ENCODE peak calls at places on chromosomes 13 and 19, in nine cellular contexts. D is spleen, R is heart right ventricle, P is uterus, B is colonic mucosa, Y is upper lobe of right lung, O is transverse colon, W is Panc1, L is heart left ventricle. U is an unnamed sample.

GRCh38 chr19:51440052-51440451 is 18.2 kb downstream of the SIGLEC8 start:
- DNase-seq in B (no peak), Y (peak), L (no peak), W (no peak), P (no peak), D (peak), O (no peak), R (no peak), U (no peak)

GRCh38 chr19:480016-480855 is 16.1 kb upstream of the MADCAM1 start:
- DNase-seq in O (peak), D (peak), P (peak), W (no peak), L (peak), B (peak), R (peak), Y (peak), U (peak)

GRCh38 chr13:20178156-20178555 is 14.6 kb downstream of the GJB2 start:
- DNase-seq in R (no peak), B (no peak), D (no peak), Y (no peak), O (no peak), W (no peak), P (no peak), L (no peak), U (no peak)

GRCh38 chr13:36385471-36385870 is 39.3 kb upstream of the SPART start:
- DNase-seq in B (no peak), L (no peak), W (no peak), O (no peak), R (no peak), P (no peak), Y (no peak), D (no peak), U (no peak)

GRCh38 chr19:53246498-53246897 is 8.2 kb downstream of the ZNF677 start:
- DNase-seq in O (no peak), P (no peak), Y (no peak), W (no peak), L (no peak), B (no peak), R (no peak), D (no peak), U (no peak)

GRCh38 chr19:57558525-57558924 is 1.1 kb downstream of the ZNF550 start:
- DNase-seq in W (no peak), O (no peak), L (no peak), P (no peak), R (no peak), B (no peak), D (no peak), Y (no peak), U (no peak)

GRCh38 chr13:20431687-20432384 is 93.8 kb downstream of the CRYL1 start:
- DNase-seq in O (no peak), Y (no peak), B (no peak), W (no peak), D (no peak), L (no peak), P (no peak), R (no peak), U (no peak)

GRCh38 chr19:44689290-44690130 is 9.4 kb upstream of the CEACAM16 start:
- DNase-seq in R (peak), L (peak), W (no peak), D (peak), B (peak), P (peak), Y (peak), O (peak), U (peak)

GRCh38 chr13:50179977-50180376 is 164.7 kb downstream of the KCNRG start:
- DNase-seq in R (no peak), P (no peak), B (no peak), Y (no peak), L (no peak), W (no peak), D (no peak), O (no peak), U (no peak)

GRCh38 chr13:20287976-20288375 is 55.9 kb upstream of the GJB6 start:
- DNase-seq in B (no peak), R (no peak), O (no peak), L (no peak), Y (no peak), W (no peak), D (no peak), P (no peak), U (no peak)

GRCh38 chr13:110976785-110977184 is 61.9 kb upstream of the ANKRD10 start:
- DNase-seq in P (no peak), L (no peak), Y (no peak), B (no peak), D (no peak), O (no peak), W (no peak), R (no peak), U (no peak)

GRCh38 chr13:108369412-108369811 is 99.9 kb downstream of the TNFSF13B start:
- DNase-seq in D (no peak), L (no peak), P (no peak), Y (no peak), R (no peak), W (no peak), O (no peak), B (no peak), U (no peak)

GRCh38 chr19:17347361-17347760 is 10.0 kb downstream of the GTPBP3 start:
- DNase-seq in W (no peak), L (peak), Y (no peak), B (no peak), P (no peak), O (no peak), R (no peak), D (no peak), U (no peak)

GRCh38 chr13:39835253-39835652 is 179.8 kb downstream of the COG6 start:
- DNase-seq in Y (no peak), P (no peak), R (no peak), O (no peak), B (no peak), D (no peak), L (no peak), W (no peak), U (no peak)

GRCh38 chr13:40221460-40222201 is 444.8 kb downstream of the FOXO1 start:
- DNase-seq in O (peak), R (no peak), D (no peak), Y (no peak), B (no peak), P (peak), W (no peak), L (no peak), U (no peak)

GRCh38 chr19:46361915-46362314 is 15.0 kb downstream of the PPP5C start:
- DNase-seq in Y (no peak), W (no peak), D (no peak), L (no peak), B (no peak), O (no peak), R (no peak), P (no peak), U (no peak)

GRCh38 chr19:46650445-46650844 is 10.5 kb downstream of the DACT3 start:
- DNase-seq in D (no peak), W (no peak), O (no peak), Y (no peak), P (no peak), L (no peak), B (no peak), R (no peak), U (no peak)

GRCh38 chr19:4094761-4095487 is 28.2 kb upstream of the ZBTB7A start:
- DNase-seq in Y (no peak), L (no peak), P (no peak), D (no peak), O (peak), B (peak), W (no peak), R (no peak), U (no peak)

GRCh38 chr13:27851481-27851880 is 59.2 kb downstream of the GSX1 start:
- DNase-seq in D (no peak), W (no peak), R (no peak), O (no peak), Y (no peak), B (no peak), P (no peak), L (no peak), U (no peak)

GRCh38 chr13:42048625-42049453 is at the start of gene DGKH:
- DNase-seq in B (peak), Y (peak), W (no peak), L (peak), D (peak), R (peak), O (peak), P (peak), U (peak)

GRCh38 chr19:11843741-11844140 is 4.8 kb upstream of the ZNF439 start:
- DNase-seq in B (no peak), R (no peak), W (no peak), L (no peak), Y (no peak), P (no peak), D (no peak), O (no peak), U (no peak)

GRCh38 chr13:104855581-104855980 is 1679.9 kb downstream of the EFNB2 start:
- DNase-seq in Y (no peak), P (no peak), R (no peak), O (no peak), L (no peak), W (no peak), D (no peak), B (no peak), U (no peak)

GRCh38 chr13:20387441-20387971 is 138.2 kb downstream of the CRYL1 start:
- DNase-seq in R (no peak), W (no peak), Y (no peak), D (no peak), P (no peak), O (no peak), B (no peak), L (no peak), U (no peak)

GRCh38 chr13:21242236-21242635 is 65.8 kb downstream of the MRPL57 start:
- DNase-seq in B (no peak), W (no peak), P (no peak), L (no peak), Y (no peak), O (no peak), R (no peak), D (no peak), U (no peak)

GRCh38 chr19:36488816-36489138 is 584 bp downstream of the ZNF566 start:
- DNase-seq in W (no peak), O (no peak), P (no peak), D (no peak), R (peak), B (no peak), L (peak), Y (no peak), U (peak)

GRCh38 chr19:48982280-48982679 is 10.8 kb downstream of the GYS1 start:
- DNase-seq in P (no peak), O (no peak), Y (no peak), R (no peak), D (no peak), L (no peak), B (no peak), W (no peak), U (no peak)

GRCh38 chr13:71860547-71861131 is 6.4 kb downstream of the DACH1 start:
- DNase-seq in D (no peak), B (no peak), P (no peak), W (no peak), Y (no peak), R (no peak), L (no peak), O (no peak), U (no peak)

GRCh38 chr13:44697058-44697457 is 120.9 kb upstream of the TSC22D1 start:
- DNase-seq in W (no peak), R (no peak), B (no peak), O (no peak), Y (no peak), D (no peak), L (no peak), P (no peak), U (no peak)

GRCh38 chr13:38490657-38491056 is 141.0 kb downstream of the UFM1 start:
- DNase-seq in W (no peak), B (no peak), L (no peak), Y (no peak), R (no peak), O (no peak), P (no peak), D (no peak), U (no peak)

GRCh38 chr13:32415019-32415418 is 12.9 kb downstream of the N4BP2L1 start:
- DNase-seq in O (peak), P (no peak), W (no peak), D (no peak), L (no peak), Y (no peak), B (peak), R (no peak), U (no peak)

DNA sequence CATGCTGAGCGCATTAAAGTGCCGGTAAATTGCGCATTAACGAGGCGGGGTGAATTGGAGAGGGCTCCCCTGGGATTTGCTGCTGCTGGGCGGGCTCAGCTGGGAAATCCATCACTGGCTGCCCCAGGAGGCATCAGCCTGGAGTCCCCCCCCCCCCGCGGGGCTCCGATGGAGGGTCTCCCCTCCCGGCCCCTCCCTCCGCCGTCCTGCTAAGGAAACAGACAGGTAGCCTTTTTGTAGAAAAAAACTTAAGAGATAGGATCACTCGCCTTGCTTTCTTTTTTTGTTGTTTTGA is 6.8 kb downstream of the TLE6 start:
- DNase-seq in R (no peak), Y (no peak), O (no peak), L (no peak), B (no peak), P (no peak), D (no peak), W (no peak), U (no peak)
- H3K27ac ChIP-seq in R (peak), Y (peak), O (peak), L (peak), B (no peak), P (peak), D (peak), W (no peak), U (peak)

GRCh38 chr13:47858042-47858677 is 142.9 kb downstream of the SUCLA2 start:
- DNase-seq in Y (no peak), B (no peak), O (no peak), L (no peak), W (no peak), R (no peak), P (no peak), D (no peak), U (no peak)
- H3K4me3 ChIP-seq in Y (no peak), B (no peak), O (no peak), L (no peak), W (no peak), R (no peak), P (no peak), D (no peak), U (no peak)

GRCh38 chr19:32322541-32322940 is 22.9 kb upstream of the ZNF507 start:
- DNase-seq in L (no peak), O (peak), R (no peak), Y (no peak), D (no peak), P (no peak), B (no peak), W (no peak), U (no peak)

GRCh38 chr19:32317045-32317444 is 28.4 kb upstream of the ZNF507 start:
- DNase-seq in O (no peak), Y (no peak), P (no peak), R (no peak), L (no peak), W (no peak), D (no peak), B (no peak), U (no peak)

GRCh38 chr19:32313866-32314265 is 31.5 kb upstream of the ZNF507 start:
- DNase-seq in Y (no peak), O (no peak), R (no peak), W (no peak), D (no peak), P (no peak), L (no peak), B (no peak), U (no peak)

GRCh38 chr19:32316034-32316433 is 29.4 kb upstream of the ZNF507 start:
- DNase-seq in R (no peak), P (no peak), B (no peak), O (no peak), L (no peak), W (no peak), D (no peak), Y (no peak), U (no peak)

GRCh38 chr19:32318884-32319520 is 26.4 kb upstream of the ZNF507 start:
- DNase-seq in P (no peak), R (no peak), W (no peak), L (no peak), O (no peak), Y (no peak), B (no peak), D (no peak), U (no peak)
- TF ChIP-seq CTCF in P (no peak), R (peak), W (peak), L (peak), O (peak), Y (peak), B (no peak), D (no peak), U (no peak)

DNA sequence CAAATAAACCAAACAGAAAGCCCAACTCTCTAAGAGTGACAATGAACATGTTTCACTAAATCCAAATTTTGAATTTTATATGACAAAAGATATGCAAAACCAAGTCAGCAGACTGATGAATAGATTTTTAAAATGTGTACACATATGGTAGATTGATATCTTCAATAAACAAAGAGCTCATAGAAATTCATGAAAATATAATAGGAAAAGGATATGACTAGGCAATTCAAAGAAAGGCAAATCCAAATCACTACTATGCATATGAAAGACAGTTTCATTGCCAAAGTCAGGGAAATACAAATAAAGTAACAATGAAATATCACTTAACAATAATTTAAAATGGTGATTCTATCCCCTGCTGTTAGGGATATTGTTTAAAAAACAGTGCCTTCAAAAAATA is 63.7 kb upstream of the NBEA start:
- DNase-seq in B (no peak), D (no peak), O (no peak), P (no peak), L (no peak), Y (no peak), W (no peak), R (no peak), U (no peak)
- H3K27ac ChIP-seq in B (no peak), D (no peak), O (no peak), P (no peak), L (no peak), Y (no peak), W (no peak), R (no peak), U (no peak)

DNA sequence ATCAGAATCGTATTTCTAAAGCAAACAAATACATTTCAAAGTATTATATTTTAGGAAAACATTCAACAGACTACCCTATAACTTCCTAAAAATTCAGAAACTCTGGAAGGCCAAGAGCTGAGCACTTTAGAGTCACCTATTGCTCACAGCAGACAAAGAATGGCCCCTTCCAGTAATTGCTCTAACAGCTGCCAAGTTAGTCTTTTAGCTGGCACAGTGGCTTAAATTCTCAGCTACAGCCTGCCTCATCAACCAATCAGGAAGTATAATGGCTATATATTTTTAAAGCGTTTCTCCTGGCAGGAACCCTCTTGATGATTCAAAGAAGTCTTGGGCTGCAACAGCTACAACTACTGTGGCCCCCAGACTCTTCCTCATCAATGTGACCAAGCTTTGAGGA is 14.9 kb upstream of the SLITRK5 start:
- DNase-seq in L (no peak), R (no peak), O (no peak), D (no peak), B (no peak), Y (no peak), W (no peak), P (no peak), U (no peak)
- H3K4me3 ChIP-seq in L (no peak), R (no peak), O (no peak), D (no peak), B (no peak), Y (no peak), W (no peak), P (no peak), U (no peak)

GRCh38 chr13:102825921-102826706 is 19.7 kb upstream of the ERCC5 start:
- DNase-seq in W (no peak), D (no peak), P (no peak), Y (no peak), O (no peak), L (no peak), R (no peak), B (no peak), U (no peak)
- TF ChIP-seq CTCF in W (no peak), D (no peak), P (no peak), Y (no peak), O (no peak), L (no peak), R (no peak), B (no peak), U (no peak)